ENCODE peak calls at places on chromosomes 6 and 20, in eight cellular contexts. U is transverse colon, H is lower lobe of right lung, V is heart left ventricle, I is pancreas, O is HCT116, Q is A549, P is OCI-LY7. M is an unnamed sample. For H3K4me1, the result is how much of the 10 kb centered on the place peaks cover.

GRCh38 chr6:134379086-134379485 is 61.2 kb upstream of the SGK1 start:
- DNase-seq in U (peak), H (peak), V (no peak), I (peak), O (peak), Q (no peak), P (no peak), M (no peak)

GRCh38 chr6:121520337-121521163 is 85.1 kb downstream of the GJA1 start:
- DNase-seq in U (no peak), H (no peak), V (no peak), I (no peak), O (no peak), Q (peak), P (no peak), M (no peak)

GRCh38 chr6:24667378-24667803 is 514 bp downstream of the ACOT13 start:
- DNase-seq in U (peak), H (no peak), V (no peak), I (no peak), O (no peak), Q (peak), P (peak), M (peak)

GRCh38 chr20:56624786-56625681 is 4.1 kb upstream of the TFAP2C start:
- DNase-seq in U (no peak), H (no peak), V (no peak), I (no peak), O (no peak), Q (no peak), P (no peak), M (no peak)

GRCh38 chr20:1633535-1633934 is 13.7 kb upstream of the SIRPB1 start:
- DNase-seq in U (no peak), H (no peak), V (no peak), I (no peak), O (peak), Q (peak), P (no peak), M (no peak)

GRCh38 chr6:77463881-77464867 is 883 bp upstream of the HTR1B start:
- DNase-seq in U (no peak), H (peak), V (no peak), I (no peak), O (no peak), Q (peak), P (no peak), M (no peak)

GRCh38 chr20:19338960-19339359 is 126.5 kb downstream of the SLC24A3 start:
- DNase-seq in U (no peak), H (no peak), V (no peak), I (no peak), O (no peak), Q (no peak), P (no peak), M (no peak)

GRCh38 chr20:61905781-61906523 is 159.7 kb downstream of the TAF4 start:
- DNase-seq in U (no peak), H (peak), V (no peak), I (no peak), O (no peak), Q (no peak), P (no peak), M (no peak)

GRCh38 chr20:62741191-62741676 is 32.6 kb downstream of the NTSR1 start:
- DNase-seq in U (no peak), H (peak), V (no peak), I (no peak), O (no peak), Q (no peak), P (no peak), M (peak)

GRCh38 chr6:30726506-30727413 is 6.6 kb downstream of the TUBB start:
- DNase-seq in U (no peak), H (no peak), V (no peak), I (no peak), O (no peak), Q (no peak), P (no peak), M (no peak)

GRCh38 chr6:153123801-153124200 is 7.3 kb downstream of the RGS17 start:
- DNase-seq in U (no peak), H (no peak), V (no peak), I (no peak), O (no peak), Q (no peak), P (no peak), M (no peak)

GRCh38 chr6:89260832-89261231 is 43.7 kb upstream of the GABRR1 start:
- DNase-seq in U (no peak), H (no peak), V (no peak), I (no peak), O (no peak), Q (no peak), P (peak), M (no peak)

GRCh38 chr6:8195040-8195713 is 92.8 kb upstream of the EEF1E1 start:
- DNase-seq in U (no peak), H (no peak), V (no peak), I (no peak), O (peak), Q (peak), P (no peak), M (no peak)

GRCh38 chr20:46712056-46712636 is 2.7 kb downstream of the SLC2A10 start:
- DNase-seq in U (no peak), H (no peak), V (no peak), I (no peak), O (no peak), Q (no peak), P (no peak), M (no peak)

GRCh38 chr6:32968770-32969684 is 633 bp downstream of the BRD2 start:
- DNase-seq in U (peak), H (peak), V (peak), I (peak), O (peak), Q (peak), P (peak), M (peak)

GRCh38 chr6:35775031-35775430 is 1.4 kb upstream of the CLPSL2 start:
- DNase-seq in U (no peak), H (no peak), V (no peak), I (no peak), O (no peak), Q (no peak), P (no peak), M (no peak)

GRCh38 chr6:17988422-17988944 is 1.0 kb upstream of the KIF13A start:
- DNase-seq in U (peak), H (no peak), V (no peak), I (no peak), O (no peak), Q (no peak), P (no peak), M (no peak)

GRCh38 chr6:116404706-116405105 is 34.0 kb downstream of the DSE start:
- DNase-seq in U (no peak), H (no peak), V (no peak), I (no peak), O (no peak), Q (no peak), P (no peak), M (no peak)

GRCh38 chr6:142881771-142882170 is 63.2 kb downstream of the HIVEP2 start:
- DNase-seq in U (no peak), H (no peak), V (no peak), I (no peak), O (no peak), Q (no peak), P (no peak), M (no peak)

GRCh38 chr6:53244958-53245357 is 96.3 kb upstream of the GCM1 start:
- DNase-seq in U (peak), H (peak), V (no peak), I (no peak), O (no peak), Q (no peak), P (peak), M (no peak)

GRCh38 chr6:21807299-21807698 is 213.7 kb downstream of the SOX4 start:
- DNase-seq in U (no peak), H (no peak), V (no peak), I (no peak), O (no peak), Q (no peak), P (no peak), M (no peak)

GRCh38 chr6:43933111-43933885 is 163.3 kb downstream of the VEGFA start:
- DNase-seq in U (no peak), H (peak), V (no peak), I (no peak), O (no peak), Q (no peak), P (no peak), M (no peak)

GRCh38 chr20:18133962-18134361 is 3.7 kb upstream of the KAT14 start:
- DNase-seq in U (peak), H (no peak), V (no peak), I (peak), O (no peak), Q (no peak), P (no peak), M (no peak)

GRCh38 chr20:58986968-58987517 is 6.0 kb downstream of the NELFCD start:
- DNase-seq in U (no peak), H (no peak), V (peak), I (no peak), O (no peak), Q (no peak), P (no peak), M (no peak)

GRCh38 chr20:49595811-49596545 is 28.0 kb upstream of the PTGIS start:
- DNase-seq in U (no peak), H (no peak), V (no peak), I (no peak), O (no peak), Q (no peak), P (no peak), M (no peak)

GRCh38 chr6:85362652-85363310 is 87.1 kb upstream of the NT5E start:
- DNase-seq in U (no peak), H (no peak), V (no peak), I (no peak), O (no peak), Q (no peak), P (no peak), M (no peak)

GRCh38 chr6:17883665-17884500 is 103.6 kb downstream of the KIF13A start:
- DNase-seq in U (no peak), H (no peak), V (no peak), I (no peak), O (no peak), Q (no peak), P (no peak), M (no peak)

GRCh38 chr20:3420211-3420707 is 12.8 kb upstream of the DNAAF9 start:
- DNase-seq in U (peak), H (peak), V (peak), I (no peak), O (no peak), Q (peak), P (no peak), M (no peak)

GRCh38 chr6:11120273-11121005 is 8.9 kb upstream of the ERVFRD-1 start:
- DNase-seq in U (no peak), H (no peak), V (no peak), I (no peak), O (no peak), Q (no peak), P (no peak), M (no peak)

GRCh38 chr20:17236766-17237165 is 9.9 kb downstream of the PCSK2 start:
- DNase-seq in U (no peak), H (no peak), V (no peak), I (no peak), O (no peak), Q (no peak), P (no peak), M (no peak)

GRCh38 chr6:64254558-64254957 is 619.0 kb downstream of the PHF3 start:
- DNase-seq in U (no peak), H (no peak), V (no peak), I (no peak), O (no peak), Q (no peak), P (no peak), M (no peak)

GRCh38 chr6:85250586-85251216 is 199.2 kb upstream of the NT5E start:
- DNase-seq in U (no peak), H (no peak), V (no peak), I (no peak), O (no peak), Q (no peak), P (no peak), M (no peak)

GRCh38 chr20:25019381-25020155 is 27.0 kb upstream of the APMAP start:
- DNase-seq in U (peak), H (no peak), V (peak), I (peak), O (no peak), Q (no peak), P (no peak), M (peak)

GRCh38 chr20:25018425-25018824 is 25.9 kb upstream of the APMAP start:
- DNase-seq in U (no peak), H (no peak), V (peak), I (peak), O (no peak), Q (no peak), P (no peak), M (no peak)

GRCh38 chr20:25020345-25020744 is 27.8 kb upstream of the APMAP start:
- DNase-seq in U (peak), H (no peak), V (peak), I (peak), O (no peak), Q (no peak), P (no peak), M (no peak)

GRCh38 chr20:25017257-25017803 is 24.8 kb upstream of the APMAP start:
- DNase-seq in U (peak), H (peak), V (peak), I (peak), O (no peak), Q (no peak), P (no peak), M (peak)

DNA sequence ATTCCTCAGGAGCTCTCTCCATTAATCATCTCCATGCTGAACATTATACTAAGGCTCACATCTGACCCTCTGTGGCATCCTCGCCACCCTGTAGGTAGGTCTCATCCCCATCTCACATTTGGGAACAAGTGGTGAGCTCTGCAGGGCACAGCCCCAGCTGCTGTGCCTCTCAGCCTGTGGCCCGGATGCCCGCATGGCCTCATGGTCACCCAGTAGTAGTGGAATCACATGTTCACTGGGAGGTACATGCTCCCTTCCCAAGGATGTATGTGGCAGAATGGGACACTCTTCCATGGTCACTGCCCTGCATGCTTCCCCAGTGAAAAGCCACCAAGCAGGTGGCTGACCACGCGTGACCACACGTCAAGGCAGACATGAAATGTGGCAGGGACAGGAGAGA is 26.3 kb upstream of the APMAP start:
- DNase-seq in U (no peak), H (no peak), V (peak), I (peak), O (no peak), Q (no peak), P (no peak), M (peak)
- H3K4me1 ChIP-seq in U (under half), H (under half), V (under half), I (half or more), O (under half), Q (under half), P (under half), M (under half)

GRCh38 chr20:13373400-13373799 is 152.3 kb downstream of the ISM1 start:
- DNase-seq in U (no peak), H (no peak), V (no peak), I (no peak), O (no peak), Q (no peak), P (no peak), M (no peak)
- TF ChIP-seq CTCF in U (no peak), H (no peak), V (no peak), I (no peak), O (no peak), Q (no peak), P (no peak), M (no peak)

DNA sequence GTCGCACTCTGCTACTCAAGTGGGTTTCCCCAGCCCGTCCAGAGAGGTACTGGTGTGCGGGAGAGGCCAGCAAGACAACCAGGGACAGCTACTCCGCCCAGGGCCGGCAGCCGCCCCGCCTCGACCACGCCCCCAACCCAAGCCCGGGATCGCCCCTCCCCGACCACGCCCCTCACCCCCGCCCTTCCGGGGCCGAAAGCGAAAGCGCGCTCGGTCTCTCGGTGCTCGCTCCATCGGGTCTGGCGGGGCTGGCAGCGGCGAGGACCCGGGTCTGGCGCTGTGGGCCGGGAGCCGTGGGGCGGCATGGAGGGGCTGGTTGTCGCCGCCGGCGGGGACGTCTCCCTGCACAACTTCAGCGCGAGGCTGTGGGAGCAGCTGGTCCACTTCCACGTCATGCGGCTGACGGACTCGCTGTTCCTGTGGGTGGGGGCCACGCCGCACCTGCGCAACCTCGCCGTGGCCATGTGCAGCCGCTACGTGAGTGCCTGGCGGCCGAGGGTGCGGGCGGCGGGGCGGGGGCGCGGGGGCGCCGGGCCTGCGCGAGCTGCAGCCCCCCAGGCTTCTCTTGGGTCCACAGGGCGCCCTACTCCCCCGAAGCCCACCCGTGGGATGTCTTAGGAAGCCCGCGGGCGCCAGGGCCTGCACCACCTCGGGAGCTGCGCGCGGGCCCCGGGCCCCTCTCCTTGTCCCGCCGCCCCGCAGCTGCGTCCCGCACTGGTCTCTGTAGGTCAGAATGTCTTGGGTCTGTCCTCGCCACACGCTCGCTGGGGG is at the start of gene PSMG4:
- DNase-seq in U (peak), H (peak), V (peak), I (peak), O (peak), Q (peak), P (peak), M (peak)
- H3K4me1 ChIP-seq in U (under half), H (under half), V (under half), I (under half), O (under half), Q (under half), P (under half), M (under half)

GRCh38 chr6:106512048-106512957 is 117.0 kb downstream of the RTN4IP1 start:
- DNase-seq in U (peak), H (peak), V (peak), I (peak), O (no peak), Q (peak), P (peak), M (peak)
- TF ChIP-seq CTCF in U (no peak), H (peak), V (peak), I (no peak), O (peak), Q (peak), P (peak), M (peak)